ENCODE peak calls at places on chromosomes 7 and 10, in seven cellular contexts. W is coronary artery; U is PC-9; T is heart right ventricle; D is fibroblast of pulmonary artery; M is lung; Z is CD8-positive, alpha-beta T cell. X is an unnamed sample.

GRCh38 chr7:148883233-148884048 is 650 bp downstream of the EZH2 start:
- DNase-seq in W (peak; percentile 72), U (no peak), T (peak; percentile 42), D (no peak), M (peak; percentile 34), Z (peak; percentile 66), X (no peak)

GRCh38 chr7:83541187-83541960 is 107.6 kb downstream of the SEMA3E start:
- DNase-seq in W (no peak), U (no peak), T (no peak), D (no peak), M (no peak), Z (no peak), X (no peak)

GRCh38 chr7:10412426-10413019 is 561.1 kb upstream of the PHF14 start:
- DNase-seq in W (no peak), U (no peak), T (no peak), D (peak; percentile 46), M (no peak), Z (no peak), X (peak; percentile 4)

GRCh38 chr10:125722811-125723210 is 3.3 kb downstream of the EDRF1 start:
- DNase-seq in W (no peak), U (no peak), T (no peak), D (no peak), M (no peak), Z (no peak), X (no peak)

GRCh38 chr7:13731643-13732042 is 257.8 kb downstream of the ETV1 start:
- DNase-seq in W (no peak), U (no peak), T (no peak), D (no peak), M (no peak), Z (no peak), X (no peak)

GRCh38 chr10:86346794-86347665 is 19.6 kb downstream of the GRID1 start:
- DNase-seq in W (no peak), U (no peak), T (no peak), D (no peak), M (no peak), Z (no peak), X (no peak)

GRCh38 chr7:133633055-133633454 is 380.2 kb downstream of the EXOC4 start:
- DNase-seq in W (no peak), U (peak; percentile 79), T (no peak), D (peak; percentile 81), M (no peak), Z (no peak), X (peak; percentile 54)

GRCh38 chr7:140625908-140626868 is 14.4 kb downstream of the DENND2A start:
- DNase-seq in W (peak; percentile 85), U (peak; percentile 98), T (peak; percentile 91), D (peak; percentile 98), M (peak; percentile 66), Z (no peak), X (peak; percentile 97)

GRCh38 chr7:69787736-69788431 is 189.6 kb downstream of the AUTS2 start:
- DNase-seq in W (no peak), U (no peak), T (no peak), D (no peak), M (no peak), Z (no peak), X (peak; percentile 84)

GRCh38 chr7:25223206-25223605 is 5.1 kb downstream of the NPVF start:
- DNase-seq in W (no peak), U (no peak), T (no peak), D (no peak), M (no peak), Z (no peak), X (no peak)

GRCh38 chr10:44060719-44061118 is 324.2 kb downstream of the CXCL12 start:
- DNase-seq in W (no peak), U (no peak), T (no peak), D (no peak), M (no peak), Z (no peak), X (no peak)

GRCh38 chr10:117439243-117439912 is 64.1 kb upstream of the PDZD8 start:
- DNase-seq in W (no peak), U (no peak), T (no peak), D (peak; percentile 85), M (no peak), Z (no peak), X (peak; percentile 100)

GRCh38 chr10:33967721-33968120 is 633.3 kb upstream of the NRP1 start:
- DNase-seq in W (no peak), U (no peak), T (no peak), D (no peak), M (no peak), Z (no peak), X (peak; percentile 12)

GRCh38 chr10:33963656-33964175 is 629.2 kb upstream of the NRP1 start:
- DNase-seq in W (no peak), U (no peak), T (no peak), D (no peak), M (no peak), Z (no peak), X (peak; percentile 18)

GRCh38 chr10:33965795-33966581 is 631.5 kb upstream of the NRP1 start:
- DNase-seq in W (no peak), U (no peak), T (no peak), D (no peak), M (no peak), Z (no peak), X (no peak)

GRCh38 chr10:33968983-33969382 is 634.5 kb upstream of the NRP1 start:
- DNase-seq in W (no peak), U (no peak), T (no peak), D (no peak), M (no peak), Z (no peak), X (no peak)
- H3K4me3 ChIP-seq in W (no peak overlapping the region), U (no peak overlapping the region), T (no peak overlapping the region), D (no peak overlapping the region), M (no peak overlapping the region), Z (no peak overlapping the region), X (no peak overlapping the region)

DNA sequence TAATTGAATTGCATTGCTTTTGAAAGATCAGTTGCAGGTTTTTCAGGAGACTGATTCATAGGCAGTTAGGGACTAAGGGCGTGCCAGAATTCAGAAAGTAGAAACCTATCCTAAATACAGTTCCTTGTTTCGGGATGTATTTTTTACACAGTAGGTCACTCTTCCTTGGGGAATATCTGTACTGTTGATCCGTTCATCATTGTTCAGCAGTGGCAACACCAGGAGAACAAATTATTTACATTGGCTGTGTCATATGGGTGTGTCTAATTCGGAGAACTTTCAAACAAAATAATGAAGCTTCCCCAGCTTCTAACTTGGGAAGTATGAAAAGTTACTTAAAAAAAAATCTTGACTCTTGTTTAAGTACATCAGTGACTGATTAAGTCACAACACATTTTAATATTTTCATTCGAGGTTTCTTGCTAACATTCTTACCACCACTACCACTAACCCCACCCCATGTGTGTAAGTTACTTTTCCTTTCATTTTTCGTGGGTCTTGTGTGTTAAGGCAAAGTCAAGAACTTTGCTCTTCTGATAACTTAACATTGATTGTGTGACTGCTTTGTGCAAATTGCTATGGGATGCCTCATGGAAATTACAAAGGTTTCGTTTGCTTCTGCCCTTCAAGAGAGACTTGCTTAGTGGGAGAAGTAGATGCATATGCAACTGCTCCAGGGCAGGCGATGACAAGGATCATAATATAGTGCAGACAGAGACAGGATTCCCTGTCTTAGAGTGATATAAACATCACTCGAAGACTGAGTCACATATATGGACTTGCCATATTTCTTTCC is 43.8 kb upstream of the RPA3 start:
- DNase-seq in W (no peak), U (no peak), T (no peak), D (peak; percentile 62), M (no peak), Z (peak; percentile 51), X (peak; percentile 53)
- H3K4me3 ChIP-seq in W (peak overlapping the region; percentile 69), U (no peak overlapping the region), T (peak overlapping the region; percentile 55), D (peak overlapping the region; percentile 59), M (no peak overlapping the region), Z (peak overlapping the region; percentile 52), X (peak overlapping the region; percentile 52)

GRCh38 chr7:30912454-30912985 is 867 bp downstream of the AQP1 start:
- DNase-seq in W (no peak), U (no peak), T (peak; percentile 22), D (no peak), M (no peak), Z (no peak), X (no peak)
- H3K4me3 ChIP-seq in W (peak overlapping the region; percentile 79), U (no peak overlapping the region), T (peak overlapping the region; percentile 54), D (no peak overlapping the region), M (peak overlapping the region; percentile 48), Z (no peak overlapping the region), X (peak overlapping the region; percentile 39)

GRCh38 chr10:25641576-25641975 is 292.5 kb upstream of the MYO3A start:
- DNase-seq in W (no peak), U (no peak), T (no peak), D (no peak), M (no peak), Z (no peak), X (no peak)
- H3K4me3 ChIP-seq in W (no peak overlapping the region), U (no peak overlapping the region), T (no peak overlapping the region), D (no peak overlapping the region), M (no peak overlapping the region), Z (no peak overlapping the region), X (no peak overlapping the region)

DNA sequence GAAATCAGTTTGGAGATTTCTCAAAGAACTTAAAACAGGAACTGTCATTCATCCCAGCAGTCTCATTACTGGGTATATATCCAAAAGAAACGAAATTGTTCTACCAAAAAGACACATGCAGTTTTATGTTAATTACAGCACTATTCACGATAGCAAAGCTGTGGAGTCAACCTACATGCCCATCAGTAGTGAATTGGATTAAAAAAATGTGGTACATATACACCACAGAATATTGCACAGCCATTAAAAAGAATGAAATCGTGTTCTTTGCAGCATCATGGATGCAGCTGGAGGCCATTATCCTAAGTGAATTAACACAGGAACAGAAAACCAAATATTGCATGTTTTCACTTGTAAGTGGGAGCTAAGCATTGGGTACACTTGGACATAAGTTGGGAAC is 158.9 kb downstream of the CDK14 start:
- DNase-seq in W (no peak), U (no peak), T (no peak), D (no peak), M (no peak), Z (no peak), X (no peak)
- H3K4me3 ChIP-seq in W (no peak overlapping the region), U (no peak overlapping the region), T (no peak overlapping the region), D (no peak overlapping the region), M (no peak overlapping the region), Z (no peak overlapping the region), X (no peak overlapping the region)